ENCODE peak calls at places on chromosomes 12 and 14, in five cellular contexts. One of them, this sample, is unnamed.

GRCh38 chr14:98947911-98948595 is 323.9 kb downstream of the BCL11B start:
- DNase-seq in SK-N-SH: no peak
- DNase-seq in fibroblast of lung: no peak
- DNase-seq in neural progenitor cell: no peak
- DNase-seq in mesendoderm: no peak
- DNase-seq in this sample: no peak

GRCh38 chr14:25868521-25869314 is 729.1 kb downstream of the NOVA1 start:
- DNase-seq in SK-N-SH: no peak
- DNase-seq in fibroblast of lung: no peak
- DNase-seq in neural progenitor cell: no peak
- DNase-seq in mesendoderm: no peak
- DNase-seq in this sample: no peak

GRCh38 chr14:37988472-37988871 is 219.2 kb upstream of the SSTR1 start:
- DNase-seq in SK-N-SH: no peak
- DNase-seq in fibroblast of lung: peak
- DNase-seq in neural progenitor cell: no peak
- DNase-seq in mesendoderm: no peak
- DNase-seq in this sample: no peak

GRCh38 chr14:61406198-61406597 is 84.8 kb downstream of the PRKCH start:
- DNase-seq in SK-N-SH: peak
- DNase-seq in fibroblast of lung: no peak
- DNase-seq in neural progenitor cell: peak
- DNase-seq in mesendoderm: peak
- DNase-seq in this sample: no peak

GRCh38 chr14:59435987-59436386 is 29.2 kb downstream of the GPR135 start:
- DNase-seq in SK-N-SH: no peak
- DNase-seq in fibroblast of lung: no peak
- DNase-seq in neural progenitor cell: no peak
- DNase-seq in mesendoderm: no peak
- DNase-seq in this sample: no peak

GRCh38 chr14:68863610-68864300 is 70.9 kb upstream of the ZFP36L1 start:
- DNase-seq in SK-N-SH: no peak
- DNase-seq in fibroblast of lung: no peak
- DNase-seq in neural progenitor cell: no peak
- DNase-seq in mesendoderm: no peak
- DNase-seq in this sample: no peak

GRCh38 chr12:75878382-75878720 is 153.2 kb downstream of the PHLDA1 start:
- DNase-seq in SK-N-SH: no peak
- DNase-seq in fibroblast of lung: no peak
- DNase-seq in neural progenitor cell: no peak
- DNase-seq in mesendoderm: peak
- DNase-seq in this sample: peak

GRCh38 chr14:99731536-99732435 is 47.7 kb downstream of the CYP46A1 start:
- DNase-seq in SK-N-SH: no peak
- DNase-seq in fibroblast of lung: no peak
- DNase-seq in neural progenitor cell: no peak
- DNase-seq in mesendoderm: no peak
- DNase-seq in this sample: no peak

GRCh38 chr14:74510211-74510931 is 16.8 kb downstream of the ISCA2 start:
- DNase-seq in SK-N-SH: no peak
- DNase-seq in fibroblast of lung: peak
- DNase-seq in neural progenitor cell: peak
- DNase-seq in mesendoderm: no peak
- DNase-seq in this sample: peak

GRCh38 chr14:89366580-89367448 is 50.2 kb downstream of the FOXN3 start:
- DNase-seq in SK-N-SH: no peak
- DNase-seq in fibroblast of lung: no peak
- DNase-seq in neural progenitor cell: no peak
- DNase-seq in mesendoderm: no peak
- DNase-seq in this sample: no peak

GRCh38 chr12:132972374-132972773 is 13.8 kb upstream of the ZNF26 start:
- DNase-seq in SK-N-SH: no peak
- DNase-seq in fibroblast of lung: no peak
- DNase-seq in neural progenitor cell: no peak
- DNase-seq in mesendoderm: no peak
- DNase-seq in this sample: no peak

GRCh38 chr12:47938093-47938492 is 25.3 kb upstream of the TMEM106C start:
- DNase-seq in SK-N-SH: no peak
- DNase-seq in fibroblast of lung: peak
- DNase-seq in neural progenitor cell: no peak
- DNase-seq in mesendoderm: no peak
- DNase-seq in this sample: peak

GRCh38 chr12:5033883-5034282 is 9.8 kb upstream of the KCNA5 start:
- DNase-seq in SK-N-SH: no peak
- DNase-seq in fibroblast of lung: peak
- DNase-seq in neural progenitor cell: no peak
- DNase-seq in mesendoderm: no peak
- DNase-seq in this sample: no peak

GRCh38 chr14:54483848-54484247 is 4.9 kb downstream of the GMFB start:
- DNase-seq in SK-N-SH: no peak
- DNase-seq in fibroblast of lung: no peak
- DNase-seq in neural progenitor cell: no peak
- DNase-seq in mesendoderm: no peak
- DNase-seq in this sample: no peak

GRCh38 chr14:50351016-50351415 is 38.9 kb downstream of the DMAC2L start:
- DNase-seq in SK-N-SH: no peak
- DNase-seq in fibroblast of lung: peak
- DNase-seq in neural progenitor cell: no peak
- DNase-seq in mesendoderm: no peak
- DNase-seq in this sample: no peak

GRCh38 chr12:104643921-104644669 is 187.3 kb downstream of the CHST11 start:
- DNase-seq in SK-N-SH: peak
- DNase-seq in fibroblast of lung: no peak
- DNase-seq in neural progenitor cell: no peak
- DNase-seq in mesendoderm: no peak
- DNase-seq in this sample: no peak

GRCh38 chr14:63632932-63633514 is 8.6 kb downstream of the WDR89 start:
- DNase-seq in SK-N-SH: peak
- DNase-seq in fibroblast of lung: peak
- DNase-seq in neural progenitor cell: no peak
- DNase-seq in mesendoderm: no peak
- DNase-seq in this sample: no peak

GRCh38 chr12:117040496-117040895 is 58.7 kb downstream of the TESC start:
- DNase-seq in SK-N-SH: no peak
- DNase-seq in fibroblast of lung: no peak
- DNase-seq in neural progenitor cell: no peak
- DNase-seq in mesendoderm: no peak
- DNase-seq in this sample: no peak

GRCh38 chr12:117041798-117042170 is 57.4 kb downstream of the TESC start:
- DNase-seq in SK-N-SH: no peak
- DNase-seq in fibroblast of lung: no peak
- DNase-seq in neural progenitor cell: no peak
- DNase-seq in mesendoderm: no peak
- DNase-seq in this sample: no peak

GRCh38 chr12:117043598-117043901 is 55.7 kb downstream of the TESC start:
- DNase-seq in SK-N-SH: no peak
- DNase-seq in fibroblast of lung: no peak
- DNase-seq in neural progenitor cell: no peak
- DNase-seq in mesendoderm: no peak
- DNase-seq in this sample: no peak

GRCh38 chr12:117044311-117044710 is 54.9 kb downstream of the TESC start:
- DNase-seq in SK-N-SH: no peak
- DNase-seq in fibroblast of lung: no peak
- DNase-seq in neural progenitor cell: no peak
- DNase-seq in mesendoderm: no peak
- DNase-seq in this sample: no peak

GRCh38 chr12:117042171-117042809 is 56.9 kb downstream of the TESC start:
- DNase-seq in SK-N-SH: no peak
- DNase-seq in fibroblast of lung: peak
- DNase-seq in neural progenitor cell: no peak
- DNase-seq in mesendoderm: peak
- DNase-seq in this sample: no peak
- H3K27ac ChIP-seq in SK-N-SH: no peak
- H3K27ac ChIP-seq in fibroblast of lung: no peak
- H3K27ac ChIP-seq in neural progenitor cell: no peak
- H3K27ac ChIP-seq in mesendoderm: no peak
- H3K27ac ChIP-seq in this sample: no peak

DNA sequence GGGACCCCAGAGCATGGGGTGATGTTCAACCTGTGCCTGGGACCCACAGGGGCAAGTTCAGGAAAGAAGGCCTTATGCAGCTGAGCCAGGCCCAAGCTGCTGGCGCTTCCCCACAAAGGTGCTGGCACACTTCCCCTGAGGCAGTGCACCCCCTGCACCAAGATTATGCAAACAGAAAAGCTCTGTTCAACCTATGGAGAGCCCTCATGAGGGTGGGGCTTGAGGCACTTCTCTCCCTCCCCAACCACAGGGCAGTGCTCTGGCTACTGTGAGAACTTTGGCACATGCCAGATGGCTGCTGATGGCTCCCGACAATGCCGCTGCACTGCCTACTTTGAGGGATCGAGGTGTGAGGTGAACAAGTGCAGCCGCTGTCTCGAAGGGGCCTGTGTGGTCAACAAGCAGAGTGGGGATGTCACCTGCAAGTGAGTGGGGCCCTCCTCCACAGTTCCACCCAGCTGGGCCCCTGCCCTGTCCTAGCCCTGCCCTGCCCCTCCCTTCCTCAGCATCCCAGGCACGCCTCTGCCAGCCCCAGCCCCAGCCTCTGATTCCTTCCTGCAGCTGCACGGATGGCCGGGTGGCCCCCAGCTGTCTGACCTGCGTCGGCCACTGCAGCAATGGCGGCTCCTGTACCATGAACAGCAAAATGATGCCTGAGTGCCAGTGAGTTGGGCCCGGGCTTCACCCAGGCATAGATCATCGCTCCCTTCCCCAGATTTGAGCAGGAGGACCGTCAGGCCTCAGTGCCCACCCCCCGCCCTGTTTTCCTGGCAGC is 5.5 kb upstream of the NXPH4 start:
- DNase-seq in SK-N-SH: no peak
- DNase-seq in fibroblast of lung: no peak
- DNase-seq in neural progenitor cell: no peak
- DNase-seq in mesendoderm: no peak
- DNase-seq in this sample: no peak
- H3K9ac ChIP-seq in SK-N-SH: no peak
- H3K9ac ChIP-seq in fibroblast of lung: no peak
- H3K9ac ChIP-seq in neural progenitor cell: no peak
- H3K9ac ChIP-seq in mesendoderm: no peak
- H3K9ac ChIP-seq in this sample: no peak

DNA sequence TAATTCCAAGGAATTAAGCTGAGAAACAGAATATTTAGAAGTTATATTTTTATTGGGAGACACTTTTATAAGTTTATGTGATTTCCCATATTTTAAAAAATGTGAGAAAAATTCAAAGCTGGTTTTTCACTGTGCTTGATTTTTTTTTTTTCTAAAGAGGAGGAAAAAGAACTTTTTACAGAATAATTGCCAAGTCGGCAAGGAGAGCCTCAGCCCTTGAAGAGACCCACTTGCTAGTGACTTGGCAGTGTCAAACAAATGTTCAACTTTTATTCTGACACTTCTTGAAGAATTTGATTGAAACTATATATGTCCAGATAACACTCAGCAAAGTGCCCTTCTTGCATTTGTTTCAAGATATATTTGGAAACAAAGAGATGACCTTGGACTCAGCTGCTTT is 52.3 kb upstream of the ATP2A2 start:
- DNase-seq in SK-N-SH: no peak
- DNase-seq in fibroblast of lung: no peak
- DNase-seq in neural progenitor cell: no peak
- DNase-seq in mesendoderm: no peak
- DNase-seq in this sample: no peak
- H3K27ac ChIP-seq in SK-N-SH: no peak
- H3K27ac ChIP-seq in fibroblast of lung: no peak
- H3K27ac ChIP-seq in neural progenitor cell: no peak
- H3K27ac ChIP-seq in mesendoderm: no peak
- H3K27ac ChIP-seq in this sample: no peak

GRCh38 chr12:117318591-117318990 is 42.8 kb downstream of the NOS1 start:
- DNase-seq in SK-N-SH: no peak
- DNase-seq in fibroblast of lung: no peak
- DNase-seq in neural progenitor cell: no peak
- DNase-seq in mesendoderm: no peak
- DNase-seq in this sample: no peak

GRCh38 chr12:117321572-117321971 is 39.9 kb downstream of the NOS1 start:
- DNase-seq in SK-N-SH: no peak
- DNase-seq in fibroblast of lung: no peak
- DNase-seq in neural progenitor cell: no peak
- DNase-seq in mesendoderm: no peak
- DNase-seq in this sample: no peak

GRCh38 chr12:117322428-117322827 is 39.0 kb downstream of the NOS1 start:
- DNase-seq in SK-N-SH: no peak
- DNase-seq in fibroblast of lung: no peak
- DNase-seq in neural progenitor cell: no peak
- DNase-seq in mesendoderm: no peak
- DNase-seq in this sample: no peak
- H3K9ac ChIP-seq in SK-N-SH: no peak
- H3K9ac ChIP-seq in fibroblast of lung: no peak
- H3K9ac ChIP-seq in neural progenitor cell: no peak
- H3K9ac ChIP-seq in mesendoderm: no peak
- H3K9ac ChIP-seq in this sample: no peak

GRCh38 chr12:74446466-74446865 is 91.2 kb upstream of the ATXN7L3B start:
- DNase-seq in SK-N-SH: no peak
- DNase-seq in fibroblast of lung: no peak
- DNase-seq in neural progenitor cell: no peak
- DNase-seq in mesendoderm: no peak
- DNase-seq in this sample: no peak

GRCh38 chr12:74440469-74440868 is 97.2 kb upstream of the ATXN7L3B start:
- DNase-seq in SK-N-SH: no peak
- DNase-seq in fibroblast of lung: no peak
- DNase-seq in neural progenitor cell: no peak
- DNase-seq in mesendoderm: no peak
- DNase-seq in this sample: no peak

DNA sequence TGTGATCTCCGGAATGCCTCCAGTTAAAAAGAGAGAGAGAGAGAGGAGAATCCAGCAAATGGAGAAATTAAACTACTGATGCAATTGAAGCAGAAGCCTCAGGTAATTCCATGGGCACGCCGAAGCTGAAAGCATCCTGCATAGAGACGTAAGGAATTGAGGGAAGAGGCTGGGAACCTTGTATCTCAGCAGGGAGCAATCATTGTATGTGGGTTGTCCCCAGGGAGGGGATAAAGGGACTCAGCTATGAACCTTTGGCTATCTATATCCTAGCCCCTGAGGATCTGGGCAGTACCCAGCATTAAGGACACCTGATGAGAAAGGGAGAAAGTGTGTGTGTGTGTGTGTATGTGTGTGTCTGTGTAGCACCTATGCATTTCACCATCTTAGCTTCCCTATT is 95.8 kb upstream of the ATXN7L3B start:
- DNase-seq in SK-N-SH: no peak
- DNase-seq in fibroblast of lung: no peak
- DNase-seq in neural progenitor cell: peak
- DNase-seq in mesendoderm: peak
- DNase-seq in this sample: no peak
- H3K27ac ChIP-seq in SK-N-SH: no peak
- H3K27ac ChIP-seq in fibroblast of lung: no peak
- H3K27ac ChIP-seq in neural progenitor cell: no peak
- H3K27ac ChIP-seq in mesendoderm: no peak
- H3K27ac ChIP-seq in this sample: no peak

DNA sequence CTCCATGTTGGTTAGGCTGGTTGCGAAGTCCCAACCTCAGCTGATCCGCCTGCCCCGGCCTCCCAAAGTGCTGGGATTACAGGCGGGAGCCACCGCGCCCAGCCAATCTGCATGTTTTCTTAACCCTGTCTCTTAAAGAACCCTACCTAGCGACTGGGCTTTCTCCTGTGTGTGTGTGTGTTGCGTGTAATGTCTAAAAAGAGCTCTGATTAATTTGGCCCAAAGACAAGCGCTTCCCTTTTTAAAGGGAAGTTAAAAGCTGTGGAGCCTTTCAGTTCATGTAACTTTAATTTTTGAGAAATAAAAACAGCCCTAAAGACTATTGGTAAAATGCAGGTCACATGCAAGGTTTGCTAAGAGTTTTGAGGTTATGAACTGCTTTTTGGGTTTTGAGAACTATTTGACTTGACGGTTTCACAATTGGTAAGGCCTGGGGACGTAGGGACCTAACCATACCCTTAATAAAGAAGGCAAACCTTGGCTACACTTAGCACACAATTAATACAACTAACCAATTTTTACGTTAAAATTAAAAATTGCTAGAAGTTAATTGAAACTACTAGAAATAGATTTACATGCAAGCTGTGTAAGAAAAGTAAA is 103.2 kb downstream of the KCNMB4 start:
- DNase-seq in SK-N-SH: no peak
- DNase-seq in fibroblast of lung: no peak
- DNase-seq in neural progenitor cell: no peak
- DNase-seq in mesendoderm: no peak
- DNase-seq in this sample: no peak
- H3K9ac ChIP-seq in SK-N-SH: no peak
- H3K9ac ChIP-seq in fibroblast of lung: no peak
- H3K9ac ChIP-seq in neural progenitor cell: no peak
- H3K9ac ChIP-seq in mesendoderm: no peak
- H3K9ac ChIP-seq in this sample: no peak

This sample was measured in mammary epithelial cell.